ENCODE peak calls at places on chromosome 20, in ten cellular contexts. I is PC-9, E is fibroblast of lung, Y is HCT116, W is left ventricle myocardium inferior, P is gastrocnemius medialis, C is mammary epithelial cell, B is ovary, O is right atrium auricular region, A is heart left ventricle. F is an unnamed sample.

GRCh38 chr20:32993484-32994050 is 10.7 kb downstream of the SUN5 start:
- DNase-seq in I (no peak), E (no peak), Y (no peak), W (no peak), P (no peak), C (no peak), B (no peak), O (no peak), A (no peak), F (no peak)

GRCh38 chr20:54860716-54861115 is 385.3 kb downstream of the DOK5 start:
- DNase-seq in I (no peak), E (no peak), Y (no peak), W (no peak), P (no peak), C (no peak), B (no peak), O (no peak), A (no peak), F (no peak)

GRCh38 chr20:45817652-45818194 is 5.3 kb downstream of the UBE2C start:
- DNase-seq in I (peak; percentile 96), E (peak; percentile 94), Y (no peak), W (no peak), P (no peak), C (peak; percentile 52), B (no peak), O (no peak), A (no peak), F (no peak)

GRCh38 chr20:20010639-20011500 is 6.3 kb upstream of the NAA20 start:
- DNase-seq in I (peak; percentile 69), E (peak; percentile 61), Y (no peak), W (no peak), P (no peak), C (no peak), B (no peak), O (no peak), A (no peak), F (no peak)

GRCh38 chr20:37276494-37277252 is 12.8 kb upstream of the MANBAL start:
- DNase-seq in I (no peak), E (peak; percentile 83), Y (no peak), W (peak; percentile 41), P (peak; percentile 63), C (peak; percentile 66), B (peak; percentile 85), O (no peak), A (peak; percentile 56), F (no peak)

GRCh38 chr20:59784365-59785117 is 148.9 kb downstream of the SYCP2 start:
- DNase-seq in I (no peak), E (no peak), Y (no peak), W (no peak), P (no peak), C (no peak), B (no peak), O (peak; percentile 5), A (peak; percentile 5), F (no peak)

GRCh38 chr20:60804918-60805631 is 447.0 kb upstream of the CDH4 start:
- DNase-seq in I (no peak), E (no peak), Y (no peak), W (no peak), P (no peak), C (peak; percentile 7), B (no peak), O (no peak), A (no peak), F (no peak)

GRCh38 chr20:46056970-46057855 is 28.2 kb downstream of the SLC12A5 start:
- DNase-seq in I (no peak), E (peak; percentile 42), Y (no peak), W (peak; percentile 29), P (no peak), C (peak; percentile 19), B (peak; percentile 77), O (peak; percentile 55), A (peak; percentile 62), F (no peak)

GRCh38 chr20:5864873-5865582 is 85.3 kb downstream of the TRMT6 start:
- DNase-seq in I (no peak), E (peak; percentile 66), Y (no peak), W (no peak), P (no peak), C (peak; percentile 48), B (peak; percentile 38), O (no peak), A (no peak), F (no peak)

GRCh38 chr20:1946762-1947534 is 46.9 kb downstream of the PDYN start:
- DNase-seq in I (no peak), E (peak; percentile 35), Y (no peak), W (peak; percentile 31), P (peak; percentile 56), C (no peak), B (peak; percentile 53), O (peak; percentile 75), A (no peak), F (no peak)

GRCh38 chr20:31879143-31879987 is 8.9 kb downstream of the TTLL9 start:
- DNase-seq in I (peak; percentile 75), E (peak; percentile 93), Y (peak; percentile 89), W (peak; percentile 93), P (peak; percentile 82), C (peak; percentile 91), B (peak; percentile 94), O (peak; percentile 98), A (peak; percentile 94), F (peak; percentile 87)

DNA sequence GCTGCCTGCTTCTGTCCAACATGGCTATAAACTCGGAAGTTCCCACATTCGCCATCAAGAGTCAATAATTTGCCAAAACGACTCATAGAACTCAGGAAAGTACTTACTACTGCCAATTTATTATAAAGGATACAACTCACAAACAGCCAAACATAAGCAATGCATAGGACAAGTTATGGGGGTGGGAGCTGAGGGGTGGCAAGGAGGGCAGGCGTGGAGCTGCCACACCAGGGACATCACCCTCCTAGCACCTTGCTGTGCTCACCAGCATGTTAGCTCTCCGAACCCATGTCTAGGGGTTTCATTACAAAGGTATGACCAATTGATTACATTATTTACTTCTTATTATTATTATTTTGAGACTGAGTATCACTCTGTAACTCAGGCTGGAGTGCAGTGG is 12.4 kb downstream of the EIF2S2 start:
- DNase-seq in I (no peak), E (no peak), Y (no peak), W (no peak), P (no peak), C (no peak), B (no peak), O (no peak), A (no peak), F (no peak)
- H3K36me3 ChIP-seq in I (peaks cover 79% of the 10 kb centered on the region), E (peaks cover 16% of the 10 kb centered on the region), Y (peaks cover 71% of the 10 kb centered on the region), W (peaks cover 99% of the 10 kb centered on the region), P (peaks cover 98% of the 10 kb centered on the region), C (peaks cover 69% of the 10 kb centered on the region), B (no peaks in the 10 kb centered on the region), O (peaks cover 98% of the 10 kb centered on the region), A (peaks cover 100% of the 10 kb centered on the region), F (peaks cover 72% of the 10 kb centered on the region)

GRCh38 chr20:63741354-63741675 is 1.7 kb downstream of the SLC2A4RG start:
- DNase-seq in I (no peak), E (no peak), Y (no peak), W (no peak), P (no peak), C (no peak), B (no peak), O (no peak), A (no peak), F (no peak)

GRCh38 chr20:63741676-63742380 is 2.3 kb downstream of the SLC2A4RG start:
- DNase-seq in I (no peak), E (no peak), Y (no peak), W (no peak), P (no peak), C (no peak), B (no peak), O (no peak), A (no peak), F (no peak)

GRCh38 chr20:63739129-63740069 is at the start of gene SLC2A4RG:
- DNase-seq in I (no peak), E (peak; percentile 63), Y (no peak), W (peak; percentile 84), P (peak; percentile 54), C (peak; percentile 63), B (peak; percentile 88), O (no peak), A (peak; percentile 87), F (no peak)

GRCh38 chr20:63740070-63740500 is 509 bp downstream of the SLC2A4RG start:
- DNase-seq in I (no peak), E (peak; percentile 25), Y (no peak), W (peak; percentile 55), P (no peak), C (no peak), B (peak; percentile 71), O (no peak), A (peak; percentile 57), F (peak; percentile 74)

GRCh38 chr20:63740501-63741353 is 1.2 kb downstream of the SLC2A4RG start:
- DNase-seq in I (peak; percentile 82), E (peak; percentile 84), Y (peak; percentile 48), W (peak; percentile 95), P (peak; percentile 91), C (peak; percentile 84), B (peak; percentile 99), O (peak; percentile 95), A (peak; percentile 93), F (peak; percentile 95)
- TF ChIP-seq CTCF in I (no peak), E (no peak), Y (no peak), W (peak; percentile 60), P (no peak), C (no peak), B (no peak), O (peak; percentile 66), A (no peak), F (peak; percentile 15)

GRCh38 chr20:48930035-48930434 is 8.5 kb downstream of the ARFGEF2 start:
- DNase-seq in I (no peak), E (no peak), Y (no peak), W (no peak), P (no peak), C (no peak), B (no peak), O (no peak), A (no peak), F (no peak)

GRCh38 chr20:48926267-48926666 is 4.8 kb downstream of the ARFGEF2 start:
- DNase-seq in I (no peak), E (no peak), Y (no peak), W (no peak), P (no peak), C (no peak), B (no peak), O (no peak), A (no peak), F (no peak)

GRCh38 chr20:48928832-48929725 is 7.6 kb downstream of the ARFGEF2 start:
- DNase-seq in I (no peak), E (peak; percentile 78), Y (no peak), W (no peak), P (no peak), C (no peak), B (no peak), O (no peak), A (no peak), F (no peak)

GRCh38 chr20:48924711-48925109 is 3.2 kb downstream of the ARFGEF2 start:
- DNase-seq in I (no peak), E (no peak), Y (no peak), W (no peak), P (no peak), C (no peak), B (no peak), O (no peak), A (no peak), F (no peak)

GRCh38 chr20:48926816-48927215 is 5.3 kb downstream of the ARFGEF2 start:
- DNase-seq in I (no peak), E (no peak), Y (no peak), W (no peak), P (no peak), C (no peak), B (no peak), O (no peak), A (no peak), F (no peak)
- H3K4me1 ChIP-seq in I (peaks cover 32% of the 10 kb centered on the region), E (no peaks in the 10 kb centered on the region), Y (peaks cover 15% of the 10 kb centered on the region), W (peaks cover 96% of the 10 kb centered on the region), P (peaks cover 53% of the 10 kb centered on the region), C (peaks cover 15% of the 10 kb centered on the region), B (peaks cover 7% of the 10 kb centered on the region), O (peaks cover 68% of the 10 kb centered on the region), A (peaks cover 12% of the 10 kb centered on the region), F (peaks cover 63% of the 10 kb centered on the region)

GRCh38 chr20:2991532-2991931 is 51.9 kb upstream of the GNRH2 start:
- DNase-seq in I (no peak), E (no peak), Y (no peak), W (no peak), P (no peak), C (no peak), B (no peak), O (no peak), A (no peak), F (no peak)
- H3K36me3 ChIP-seq in I (peaks cover 9% of the 10 kb centered on the region), E (peaks cover 3% of the 10 kb centered on the region), Y (peaks cover 11% of the 10 kb centered on the region), W (peaks cover 88% of the 10 kb centered on the region), P (peaks cover 90% of the 10 kb centered on the region), C (peaks cover 17% of the 10 kb centered on the region), B (no peaks in the 10 kb centered on the region), O (peaks cover 58% of the 10 kb centered on the region), A (peaks cover 100% of the 10 kb centered on the region), F (peaks cover 91% of the 10 kb centered on the region)